ENCODE peak calls at places on chromosomes 11 and 22, in four cellular contexts. One of them, this sample, is unnamed.

GRCh38 chr22:36453266-36453607 is 28.2 kb downstream of the TXN2 start:
- DNase-seq in psoas muscle: no peak
- DNase-seq in tibial nerve: no peak
- DNase-seq in CD8-positive, alpha-beta T cell: no peak
- DNase-seq in this sample: no peak

GRCh38 chr11:70872950-70873735 is 379.2 kb downstream of the SHANK2 start:
- DNase-seq in psoas muscle: no peak
- DNase-seq in tibial nerve: no peak
- DNase-seq in CD8-positive, alpha-beta T cell: no peak
- DNase-seq in this sample: no peak

GRCh38 chr22:41998361-41999261 is at the start of gene WBP2NL:
- DNase-seq in psoas muscle: peak
- DNase-seq in tibial nerve: peak
- DNase-seq in CD8-positive, alpha-beta T cell: peak
- DNase-seq in this sample: peak

GRCh38 chr11:112163875-112164521 is at the start of gene IL18:
- DNase-seq in psoas muscle: peak
- DNase-seq in tibial nerve: peak
- DNase-seq in CD8-positive, alpha-beta T cell: no peak
- DNase-seq in this sample: no peak

GRCh38 chr11:96207459-96208449 is 135.2 kb downstream of the MAML2 start:
- DNase-seq in psoas muscle: no peak
- DNase-seq in tibial nerve: no peak
- DNase-seq in CD8-positive, alpha-beta T cell: peak
- DNase-seq in this sample: no peak

GRCh38 chr11:2297623-2298030 is 4.1 kb downstream of the C11orf21 start:
- DNase-seq in psoas muscle: no peak
- DNase-seq in tibial nerve: peak
- DNase-seq in CD8-positive, alpha-beta T cell: no peak
- DNase-seq in this sample: no peak

GRCh38 chr11:114960117-114960516 is 281.8 kb downstream of the NXPE2 start:
- DNase-seq in psoas muscle: no peak
- DNase-seq in tibial nerve: no peak
- DNase-seq in CD8-positive, alpha-beta T cell: no peak
- DNase-seq in this sample: no peak

GRCh38 chr11:62392944-62393628 is 25.7 kb upstream of the SCGB1A1 start:
- DNase-seq in psoas muscle: no peak
- DNase-seq in tibial nerve: no peak
- DNase-seq in CD8-positive, alpha-beta T cell: no peak
- DNase-seq in this sample: no peak

GRCh38 chr11:80227915-80228314 is 787.1 kb upstream of the TENM4 start:
- DNase-seq in psoas muscle: no peak
- DNase-seq in tibial nerve: no peak
- DNase-seq in CD8-positive, alpha-beta T cell: no peak
- DNase-seq in this sample: no peak

GRCh38 chr11:6681949-6682348 is 1.2 kb downstream of the MRPL17 start:
- DNase-seq in psoas muscle: no peak
- DNase-seq in tibial nerve: no peak
- DNase-seq in CD8-positive, alpha-beta T cell: no peak
- DNase-seq in this sample: no peak

GRCh38 chr22:46129390-46130041 is 20.8 kb upstream of the PPARA start:
- DNase-seq in psoas muscle: peak
- DNase-seq in tibial nerve: no peak
- DNase-seq in CD8-positive, alpha-beta T cell: no peak
- DNase-seq in this sample: no peak

GRCh38 chr11:1767399-1768140 is 3.8 kb upstream of the CTSD start:
- DNase-seq in psoas muscle: peak
- DNase-seq in tibial nerve: no peak
- DNase-seq in CD8-positive, alpha-beta T cell: no peak
- DNase-seq in this sample: no peak

GRCh38 chr11:61173456-61173855 is 12.2 kb upstream of the VPS37C start:
- DNase-seq in psoas muscle: no peak
- DNase-seq in tibial nerve: no peak
- DNase-seq in CD8-positive, alpha-beta T cell: no peak
- DNase-seq in this sample: no peak
- TF ChIP-seq CTCF in psoas muscle: peak
- TF ChIP-seq CTCF in tibial nerve: no peak
- TF ChIP-seq CTCF in CD8-positive, alpha-beta T cell: no peak
- TF ChIP-seq CTCF in this sample: peak

GRCh38 chr11:83087035-83087434 is 15.3 kb upstream of the RAB30 start:
- DNase-seq in psoas muscle: no peak
- DNase-seq in tibial nerve: no peak
- DNase-seq in CD8-positive, alpha-beta T cell: no peak
- DNase-seq in this sample: no peak
- TF ChIP-seq CTCF in psoas muscle: peak
- TF ChIP-seq CTCF in tibial nerve: no peak
- TF ChIP-seq CTCF in CD8-positive, alpha-beta T cell: no peak
- TF ChIP-seq CTCF in this sample: no peak

GRCh38 chr11:9756461-9756860 is 92.6 kb downstream of the SWAP70 start:
- DNase-seq in psoas muscle: no peak
- DNase-seq in tibial nerve: no peak
- DNase-seq in CD8-positive, alpha-beta T cell: no peak
- DNase-seq in this sample: no peak

GRCh38 chr11:9752091-9752490 is 88.2 kb downstream of the SWAP70 start:
- DNase-seq in psoas muscle: no peak
- DNase-seq in tibial nerve: no peak
- DNase-seq in CD8-positive, alpha-beta T cell: no peak
- DNase-seq in this sample: no peak

GRCh38 chr11:9755561-9755960 is 91.7 kb downstream of the SWAP70 start:
- DNase-seq in psoas muscle: no peak
- DNase-seq in tibial nerve: no peak
- DNase-seq in CD8-positive, alpha-beta T cell: no peak
- DNase-seq in this sample: no peak

GRCh38 chr11:9753031-9753430 is 89.2 kb downstream of the SWAP70 start:
- DNase-seq in psoas muscle: no peak
- DNase-seq in tibial nerve: no peak
- DNase-seq in CD8-positive, alpha-beta T cell: no peak
- DNase-seq in this sample: no peak

DNA sequence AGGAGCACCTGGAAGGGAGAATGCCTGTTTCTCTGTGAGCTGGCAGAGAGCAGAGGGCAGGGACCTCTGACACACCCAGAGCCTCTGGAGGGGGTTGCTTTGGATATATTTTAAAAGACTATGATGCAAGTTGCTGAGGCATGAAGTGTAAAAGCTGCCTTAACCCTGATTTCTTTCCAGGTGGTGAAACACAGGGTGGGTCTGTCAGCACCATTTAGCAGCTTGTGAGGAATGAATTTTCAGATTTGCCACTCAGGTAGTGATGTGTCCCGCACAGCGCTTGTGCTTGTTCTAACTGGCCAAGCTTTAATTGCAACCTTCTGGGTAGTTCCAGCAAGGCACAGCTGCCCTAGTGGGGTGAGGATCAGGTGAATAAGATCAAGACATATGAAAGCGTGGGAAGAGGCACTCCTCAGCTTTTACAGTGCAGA is 90.2 kb downstream of the SWAP70 start:
- DNase-seq in psoas muscle: no peak
- DNase-seq in tibial nerve: no peak
- DNase-seq in CD8-positive, alpha-beta T cell: no peak
- DNase-seq in this sample: no peak
- TF ChIP-seq CTCF in psoas muscle: no peak
- TF ChIP-seq CTCF in tibial nerve: no peak
- TF ChIP-seq CTCF in CD8-positive, alpha-beta T cell: no peak
- TF ChIP-seq CTCF in this sample: no peak

GRCh38 chr11:14374922-14375630 is 16.1 kb upstream of the RRAS2 start:
- DNase-seq in psoas muscle: no peak
- DNase-seq in tibial nerve: no peak
- DNase-seq in CD8-positive, alpha-beta T cell: no peak
- DNase-seq in this sample: no peak
- TF ChIP-seq CTCF in psoas muscle: peak
- TF ChIP-seq CTCF in tibial nerve: no peak
- TF ChIP-seq CTCF in CD8-positive, alpha-beta T cell: no peak
- TF ChIP-seq CTCF in this sample: peak

DNA sequence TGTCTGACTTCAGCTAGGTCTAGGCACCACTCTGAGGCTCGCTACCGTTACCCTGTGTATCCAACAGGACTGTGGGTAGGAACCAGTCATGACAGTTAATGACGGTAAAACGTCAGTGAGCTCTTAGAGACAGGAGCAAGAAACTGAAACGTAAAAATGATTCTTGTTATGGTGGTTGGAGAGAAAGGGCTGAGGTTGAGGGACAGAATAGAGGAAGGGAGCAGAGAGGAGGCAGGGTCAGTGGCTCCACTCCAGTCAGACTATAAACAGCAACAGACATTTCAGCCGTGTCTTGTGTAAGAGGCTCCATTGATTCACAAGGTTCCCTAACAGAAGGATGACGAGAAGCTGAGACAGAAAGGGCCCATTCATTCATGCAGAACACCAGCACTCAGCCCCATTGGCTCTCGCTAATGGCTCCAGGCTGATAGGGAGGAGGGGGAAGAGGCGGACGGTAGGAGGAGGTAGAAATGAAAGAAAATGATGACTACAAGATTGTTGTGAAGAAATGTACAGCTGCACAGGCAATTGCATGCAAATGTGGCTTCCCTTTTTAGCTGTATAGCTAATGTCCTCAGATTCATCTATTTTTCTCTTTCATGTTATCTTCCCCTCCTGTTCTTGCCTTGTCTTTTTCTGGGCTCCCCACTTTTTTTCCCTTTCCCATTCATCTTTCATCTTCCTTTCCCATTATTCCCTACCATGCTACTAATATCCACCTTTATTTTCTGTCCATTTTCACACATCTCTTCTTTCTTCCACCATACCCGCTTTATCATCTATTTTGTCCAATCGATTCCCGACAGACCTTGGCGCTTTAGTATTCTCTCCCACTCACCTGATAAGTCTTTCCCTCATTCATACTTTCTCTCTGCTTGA is 34.3 kb downstream of the ETS1 start:
- DNase-seq in psoas muscle: no peak
- DNase-seq in tibial nerve: no peak
- DNase-seq in CD8-positive, alpha-beta T cell: no peak
- DNase-seq in this sample: peak
- TF ChIP-seq CTCF in psoas muscle: no peak
- TF ChIP-seq CTCF in tibial nerve: no peak
- TF ChIP-seq CTCF in CD8-positive, alpha-beta T cell: no peak
- TF ChIP-seq CTCF in this sample: no peak

DNA sequence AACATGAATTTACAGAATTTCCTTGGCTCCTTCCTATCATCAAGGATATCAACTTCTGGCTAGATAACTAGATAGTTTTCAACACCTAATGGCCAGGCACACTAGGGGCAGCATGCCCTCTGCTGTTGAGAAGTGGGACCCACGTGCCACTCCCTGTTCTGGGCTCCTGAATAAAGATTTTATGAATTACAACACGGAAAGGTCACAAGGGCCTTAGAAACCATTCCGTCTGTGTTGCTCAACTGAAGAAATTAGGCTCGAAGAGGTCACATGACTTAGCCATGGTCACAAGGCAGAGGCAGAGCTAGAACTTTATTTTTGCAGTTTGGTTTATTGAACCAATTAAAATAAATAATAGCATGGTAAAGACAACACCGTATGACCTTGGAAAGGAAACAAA is 36.0 kb downstream of the PRCP start:
- DNase-seq in psoas muscle: peak
- DNase-seq in tibial nerve: peak
- DNase-seq in CD8-positive, alpha-beta T cell: no peak
- DNase-seq in this sample: peak
- TF ChIP-seq CTCF in psoas muscle: peak
- TF ChIP-seq CTCF in tibial nerve: peak
- TF ChIP-seq CTCF in CD8-positive, alpha-beta T cell: no peak
- TF ChIP-seq CTCF in this sample: peak

DNA sequence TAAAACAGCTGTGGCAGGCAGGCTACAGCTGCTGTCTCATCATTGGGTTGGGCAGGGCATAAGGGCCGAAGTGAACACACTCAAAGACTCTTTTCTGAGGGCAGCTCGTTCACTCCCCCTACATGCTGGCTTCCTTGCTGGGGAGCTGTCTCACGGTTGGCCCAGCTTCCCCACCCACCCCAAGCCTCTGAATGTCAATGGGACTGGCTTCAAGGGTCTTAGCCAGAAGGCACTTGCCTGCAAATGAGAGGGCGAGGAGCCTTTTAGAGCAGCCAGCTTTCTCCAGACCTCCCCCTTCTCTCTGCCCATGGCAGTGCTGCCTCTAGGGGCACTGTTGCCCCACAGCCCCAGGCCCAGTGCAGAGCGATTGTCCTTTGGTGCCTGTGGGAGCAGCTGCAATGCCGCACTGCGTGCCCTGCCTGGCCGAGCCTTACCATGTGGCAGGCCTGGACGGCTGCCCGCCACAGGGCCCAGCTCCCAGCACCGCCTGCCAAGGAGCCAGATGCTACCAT is 94.7 kb upstream of the RASSF10 start:
- DNase-seq in psoas muscle: peak
- DNase-seq in tibial nerve: no peak
- DNase-seq in CD8-positive, alpha-beta T cell: no peak
- DNase-seq in this sample: peak
- TF ChIP-seq CTCF in psoas muscle: peak
- TF ChIP-seq CTCF in tibial nerve: peak
- TF ChIP-seq CTCF in CD8-positive, alpha-beta T cell: no peak
- TF ChIP-seq CTCF in this sample: peak

DNA sequence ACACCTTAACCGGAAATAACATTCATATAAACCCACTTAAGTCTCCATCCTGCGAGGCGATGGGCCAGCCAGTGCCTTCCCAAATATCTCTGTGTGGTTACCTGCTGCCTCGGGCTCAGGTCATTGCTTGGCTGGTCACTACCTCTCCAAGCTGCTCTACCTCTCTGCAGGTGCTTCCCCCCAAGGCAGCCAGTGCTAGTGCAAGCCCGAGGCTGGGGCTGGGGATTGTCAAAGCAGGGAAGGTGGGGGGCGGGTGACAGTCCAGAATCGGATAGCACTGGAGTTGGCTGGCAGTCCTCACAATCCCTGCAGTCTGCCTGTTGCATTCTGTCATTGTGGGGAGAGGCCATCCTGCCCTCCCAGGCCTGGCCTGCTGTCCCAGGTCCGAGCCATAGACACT is 11.1 kb downstream of the MCHR1 start:
- DNase-seq in psoas muscle: no peak
- DNase-seq in tibial nerve: no peak
- DNase-seq in CD8-positive, alpha-beta T cell: no peak
- DNase-seq in this sample: no peak
- TF ChIP-seq CTCF in psoas muscle: no peak
- TF ChIP-seq CTCF in tibial nerve: no peak
- TF ChIP-seq CTCF in CD8-positive, alpha-beta T cell: no peak
- TF ChIP-seq CTCF in this sample: no peak

GRCh38 chr22:31241936-31242335 is 29.8 kb downstream of the LIMK2 start:
- DNase-seq in psoas muscle: no peak
- DNase-seq in tibial nerve: no peak
- DNase-seq in CD8-positive, alpha-beta T cell: no peak
- DNase-seq in this sample: no peak
- TF ChIP-seq CTCF in psoas muscle: no peak
- TF ChIP-seq CTCF in tibial nerve: no peak
- TF ChIP-seq CTCF in CD8-positive, alpha-beta T cell: no peak
- TF ChIP-seq CTCF in this sample: peak

This sample was measured in AG09319.